ENCODE peak calls at places on chromosomes 2 and 18, in four cellular contexts. V is ELR, Q is endodermal cell, Y is heart right ventricle. F is an unnamed sample.

GRCh38 chr2:138090330-138090729 is 126.1 kb downstream of the HNMT start:
- DNase-seq in V (peak), Y (no peak), Q (peak), F (no peak)

GRCh38 chr2:206011795-206012194 is 74.2 kb downstream of the INO80D start:
- DNase-seq in Q (no peak), V (peak), Y (no peak), F (no peak)

GRCh38 chr2:43832457-43832856 is 6.2 kb downstream of the ABCG5 start:
- DNase-seq in Y (no peak), Q (no peak), V (peak), F (no peak)

GRCh38 chr2:240705204-240705781 is 13.6 kb downstream of the AQP12A start:
- DNase-seq in V (no peak), Y (no peak), Q (no peak), F (no peak)

GRCh38 chr2:3108105-3108504 is 269.5 kb downstream of the EIPR1 start:
- DNase-seq in Q (no peak), Y (no peak), V (no peak), F (no peak)

GRCh38 chr2:120715941-120716340 is 19.7 kb upstream of the GLI2 start:
- DNase-seq in V (no peak), Q (peak), Y (no peak), F (no peak)

GRCh38 chr2:194383404-194383803 is 1273.6 kb upstream of the SLC39A10 start:
- DNase-seq in Q (no peak), V (peak), Y (no peak), F (no peak)

GRCh38 chr18:79785831-79786230 is 11.9 kb upstream of the KCNG2 start:
- DNase-seq in Y (no peak), Q (no peak), V (no peak), F (no peak)

GRCh38 chr2:147818741-147819140 is 26.1 kb upstream of the ACVR2A start:
- DNase-seq in Q (no peak), Y (no peak), V (no peak), F (no peak)

GRCh38 chr2:196481323-196481695 is 158.2 kb upstream of the CCDC150 start:
- DNase-seq in Y (no peak), Q (no peak), V (peak), F (no peak)

GRCh38 chr18:39523281-39523680 is 1957.7 kb upstream of the CELF4 start:
- DNase-seq in Y (no peak), Q (no peak), V (peak), F (no peak)

GRCh38 chr18:77250926-77251729 is 1.5 kb downstream of the GALR1 start:
- DNase-seq in Y (no peak), V (no peak), Q (peak), F (no peak)

GRCh38 chr2:111155610-111156009 is 34.9 kb downstream of the BCL2L11 start:
- DNase-seq in Q (no peak), V (no peak), Y (no peak), F (no peak)

GRCh38 chr2:157488877-157489276 is 45.0 kb upstream of the CYTIP start:
- DNase-seq in V (no peak), Q (peak), Y (no peak), F (peak)

GRCh38 chr2:12005886-12006681 is 259.7 kb downstream of the LPIN1 start:
- DNase-seq in Y (peak), Q (peak), V (no peak), F (no peak)

GRCh38 chr2:239380831-239381708 is 19.8 kb downstream of the HDAC4 start:
- DNase-seq in Q (no peak), V (no peak), Y (no peak), F (no peak)

GRCh38 chr18:26894426-26894825 is 28.9 kb upstream of the AQP4 start:
- DNase-seq in Y (no peak), V (no peak), Q (no peak), F (no peak)

GRCh38 chr2:29262681-29263260 is 147.6 kb downstream of the CLIP4 start:
- DNase-seq in V (no peak), Y (no peak), Q (no peak), F (no peak)

GRCh38 chr2:78710632-78711375 is 314.7 kb upstream of the REG3G start:
- DNase-seq in Q (no peak), V (no peak), Y (no peak), F (no peak)

GRCh38 chr18:31657823-31658669 is 26.3 kb downstream of the B4GALT6 start:
- DNase-seq in Y (no peak), Q (no peak), V (no peak), F (no peak)

GRCh38 chr2:222483513-222484039 is 59.2 kb downstream of the SGPP2 start:
- DNase-seq in Y (no peak), Q (no peak), V (no peak), F (peak)